ENCODE peak calls at places on chromosomes 12 and 14, in eight cellular contexts. L, W, O, C, A, N, Z and U are unnamed samples.

GRCh38 chr12:104792570-104792969 is 165.5 kb downstream of the SLC41A2 start:
- DNase-seq in O (peak), L (no peak), Z (no peak), A (no peak), W (no peak), N (no peak), C (peak), U (no peak)

GRCh38 chr14:106506901-106507305 is 980.5 kb downstream of the TMEM121 start:
- DNase-seq in C (no peak), L (peak), Z (no peak), A (no peak), N (peak), W (no peak), O (no peak), U (no peak)

GRCh38 chr14:47044841-47045240 is 393.3 kb upstream of the RPL10L start:
- DNase-seq in Z (no peak), C (no peak), O (no peak), A (no peak), L (no peak), W (no peak), N (no peak), U (no peak)

GRCh38 chr14:33611405-33612183 is 339.3 kb downstream of the EGLN3 start:
- DNase-seq in W (no peak), Z (no peak), A (no peak), C (no peak), L (no peak), N (no peak), O (no peak), U (no peak)

GRCh38 chr12:103504606-103505005 is 8.8 kb upstream of the C12orf42 start:
- DNase-seq in Z (peak), L (no peak), N (no peak), W (no peak), A (no peak), O (no peak), C (no peak), U (no peak)

GRCh38 chr12:102349079-102349478 is 131.3 kb downstream of the IGF1 start:
- DNase-seq in Z (no peak), C (no peak), O (no peak), W (no peak), A (no peak), N (no peak), L (no peak), U (no peak)

GRCh38 chr12:108052260-108052659 is 76.8 kb upstream of the WSCD2 start:
- DNase-seq in N (no peak), O (no peak), W (no peak), A (no peak), C (no peak), L (no peak), Z (no peak), U (no peak)

GRCh38 chr12:21941522-21942376 is 523 bp upstream of the ABCC9 start:
- DNase-seq in Z (peak), W (no peak), O (no peak), N (no peak), C (no peak), L (no peak), A (no peak), U (no peak)

GRCh38 chr12:114316076-114316475 is 89.9 kb downstream of the TBX5 start:
- DNase-seq in A (no peak), W (no peak), L (no peak), O (no peak), N (no peak), Z (no peak), C (no peak), U (no peak)

GRCh38 chr12:7788316-7788689 is 899 bp upstream of the NANOG start:
- DNase-seq in L (no peak), A (no peak), C (no peak), W (no peak), Z (no peak), O (no peak), N (no peak), U (no peak)

GRCh38 chr12:133058203-133059125 is 21.2 kb downstream of the ZNF84 start:
- DNase-seq in L (no peak), A (no peak), O (no peak), C (no peak), W (peak), Z (no peak), N (no peak), U (no peak)

GRCh38 chr14:31420013-31420318 is 384 bp downstream of the HEATR5A start:
- DNase-seq in Z (peak), L (no peak), C (no peak), O (peak), A (no peak), N (no peak), W (peak), U (peak)

GRCh38 chr12:78210894-78211302 is 380.2 kb downstream of the NAV3 start:
- DNase-seq in N (no peak), C (peak), O (no peak), L (no peak), Z (no peak), W (no peak), A (no peak), U (no peak)

GRCh38 chr12:104643921-104644669 is 187.3 kb downstream of the CHST11 start:
- DNase-seq in O (no peak), A (no peak), Z (no peak), N (no peak), W (no peak), L (no peak), C (no peak), U (no peak)

GRCh38 chr12:116537149-116537904 is 21.9 kb upstream of the MAP1LC3B2 start:
- DNase-seq in O (no peak), L (no peak), W (no peak), A (no peak), N (no peak), Z (no peak), C (no peak), U (no peak)

GRCh38 chr14:105863296-105864108 is 337.1 kb downstream of the TMEM121 start:
- DNase-seq in Z (peak), L (no peak), C (no peak), W (peak), N (no peak), A (peak), O (no peak), U (no peak)

GRCh38 chr14:76701981-76702380 is 59.3 kb upstream of the VASH1 start:
- DNase-seq in O (no peak), W (no peak), N (no peak), C (peak), Z (no peak), L (no peak), A (no peak), U (no peak)

GRCh38 chr12:49790741-49791140 is 37.5 kb downstream of the NCKAP5L start:
- DNase-seq in N (no peak), C (no peak), A (no peak), Z (peak), W (no peak), L (no peak), O (no peak), U (no peak)

GRCh38 chr12:124778411-124778810 is 85.3 kb downstream of the SCARB1 start:
- DNase-seq in C (no peak), N (no peak), L (no peak), W (no peak), Z (no peak), A (no peak), O (no peak), U (no peak)

GRCh38 chr14:36820901-36821300 is 159.2 kb downstream of the PAX9 start:
- DNase-seq in N (no peak), A (no peak), W (no peak), Z (no peak), O (no peak), C (no peak), L (no peak), U (no peak)

GRCh38 chr14:34203271-34203722 is 252.4 kb upstream of the EGLN3 start:
- DNase-seq in O (no peak), Z (no peak), L (no peak), C (no peak), W (no peak), N (no peak), A (no peak), U (no peak)

GRCh38 chr14:93266127-93266526 is 59.1 kb downstream of the UBR7 start:
- DNase-seq in Z (no peak), A (no peak), W (no peak), L (no peak), C (no peak), N (no peak), O (no peak), U (no peak)

GRCh38 chr12:15806826-15807225 is 17.6 kb upstream of the EPS8 start:
- DNase-seq in L (no peak), W (no peak), Z (no peak), O (no peak), N (no peak), C (no peak), A (no peak), U (no peak)

GRCh38 chr12:46133751-46134150 is 135.1 kb downstream of the SLC38A1 start:
- DNase-seq in O (no peak), Z (no peak), N (no peak), W (no peak), C (no peak), A (no peak), L (no peak), U (no peak)

GRCh38 chr12:15770581-15770980 is 18.6 kb downstream of the EPS8 start:
- DNase-seq in N (no peak), A (no peak), O (no peak), L (no peak), W (no peak), C (no peak), Z (no peak), U (no peak)